ENCODE peak calls at places on chromosomes 1 and 21, in four cellular contexts. Y is right lobe of liver, O is IMR-90, D is Peyer's patch. E is an unnamed sample.

GRCh38 chr1:58896211-58897183 is 112.7 kb upstream of the JUN start:
- DNase-seq in D (peak; percentile 87), O (no peak), Y (no peak), E (no peak)

GRCh38 chr1:203273869-203274602 is 31.3 kb upstream of the BTG2 start:
- DNase-seq in O (no peak), Y (no peak), D (no peak), E (peak; percentile 89)

GRCh38 chr1:77412794-77413530 is 131.1 kb downstream of the AK5 start:
- DNase-seq in O (no peak), Y (no peak), D (no peak), E (no peak)

GRCh38 chr1:220787069-220787614 is 429 bp downstream of the MTARC1 start:
- DNase-seq in O (no peak), Y (peak; percentile 89), D (peak; percentile 76), E (no peak)

GRCh38 chr1:113252166-113252565 is 138.1 kb upstream of the MAGI3 start:
- DNase-seq in Y (no peak), O (no peak), D (no peak), E (no peak)

GRCh38 chr1:185412385-185413074 is 95.5 kb upstream of the IVNS1ABP start:
- DNase-seq in Y (no peak), O (no peak), D (peak; percentile 65), E (no peak)

GRCh38 chr1:52444465-52444864 is 40.1 kb downstream of the PRPF38A start:
- DNase-seq in D (no peak), Y (no peak), O (no peak), E (no peak)

GRCh38 chr1:12692967-12693782 is 22.7 kb upstream of the AADACL3 start:
- DNase-seq in O (no peak), Y (no peak), D (no peak), E (no peak)

DNA sequence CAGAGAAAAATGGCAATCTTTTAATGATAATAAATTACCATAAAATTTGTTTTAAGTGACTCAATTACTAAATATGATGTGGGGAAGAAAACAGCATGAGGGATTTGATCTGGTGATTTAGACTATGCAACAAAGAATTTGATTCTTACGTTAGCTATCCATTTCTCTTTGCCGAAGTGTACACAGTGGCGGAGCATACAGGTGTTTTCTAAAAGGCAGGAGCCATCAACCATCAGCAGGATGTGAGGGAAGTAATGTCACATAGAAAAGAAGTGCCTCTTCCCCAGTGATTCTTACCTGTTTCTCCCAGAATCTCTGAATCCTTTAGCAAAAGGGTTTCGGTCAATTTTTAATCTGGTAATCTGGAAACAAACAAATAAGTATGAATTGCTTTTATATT is 74.3 kb downstream of the TBX15 start:
- DNase-seq in Y (no peak), O (no peak), D (no peak), E (no peak)
- H3K27ac ChIP-seq in Y (peak overlapping the region; percentile 66), O (no peak overlapping the region), D (no peak overlapping the region), E (no peak overlapping the region)

DNA sequence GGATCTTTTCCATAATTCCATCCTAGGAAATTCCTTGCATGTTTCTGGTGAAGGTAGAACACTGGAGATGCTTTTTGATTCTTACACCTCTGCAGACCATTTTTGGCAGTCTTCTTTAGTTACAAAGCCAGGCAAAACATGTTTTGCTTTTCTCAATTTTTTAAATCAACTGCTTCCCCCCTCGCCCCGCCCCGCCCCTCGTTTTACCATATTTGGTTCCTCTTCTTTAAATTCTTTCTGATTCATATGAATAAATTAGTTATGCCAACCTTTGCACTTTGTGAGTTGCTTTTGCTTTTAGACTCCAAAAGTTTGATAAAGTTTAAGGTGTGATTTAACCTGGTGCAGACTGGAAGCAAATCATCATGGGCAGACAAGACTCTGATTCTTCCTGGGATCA is 78.8 kb upstream of the AK4 start:
- DNase-seq in O (no peak), D (no peak), Y (no peak), E (no peak)
- H3K4me3 ChIP-seq in O (no peak overlapping the region), D (peak overlapping the region; percentile 94), Y (peak overlapping the region; percentile 76), E (no peak overlapping the region)

GRCh38 chr21:37393786-37394185 is 27.2 kb downstream of the DYRK1A start:
- DNase-seq in Y (no peak), D (no peak), O (no peak), E (no peak)

GRCh38 chr21:37396855-37397254 is 30.3 kb downstream of the DYRK1A start:
- DNase-seq in Y (no peak), D (no peak), O (no peak), E (no peak)

GRCh38 chr21:37402251-37402867 is 35.8 kb downstream of the DYRK1A start:
- DNase-seq in O (no peak), Y (no peak), D (no peak), E (no peak)

GRCh38 chr21:37393030-37393429 is 26.5 kb downstream of the DYRK1A start:
- DNase-seq in O (no peak), D (no peak), Y (no peak), E (no peak)

GRCh38 chr21:37398697-37399096 is 32.1 kb downstream of the DYRK1A start:
- DNase-seq in D (no peak), Y (no peak), O (no peak), E (no peak)
- H3K4me1 ChIP-seq in D (no peaks in the 10 kb centered on the region), Y (no peaks in the 10 kb centered on the region), O (peaks cover 1% of the 10 kb centered on the region), E (peaks cover 11% of the 10 kb centered on the region)

DNA sequence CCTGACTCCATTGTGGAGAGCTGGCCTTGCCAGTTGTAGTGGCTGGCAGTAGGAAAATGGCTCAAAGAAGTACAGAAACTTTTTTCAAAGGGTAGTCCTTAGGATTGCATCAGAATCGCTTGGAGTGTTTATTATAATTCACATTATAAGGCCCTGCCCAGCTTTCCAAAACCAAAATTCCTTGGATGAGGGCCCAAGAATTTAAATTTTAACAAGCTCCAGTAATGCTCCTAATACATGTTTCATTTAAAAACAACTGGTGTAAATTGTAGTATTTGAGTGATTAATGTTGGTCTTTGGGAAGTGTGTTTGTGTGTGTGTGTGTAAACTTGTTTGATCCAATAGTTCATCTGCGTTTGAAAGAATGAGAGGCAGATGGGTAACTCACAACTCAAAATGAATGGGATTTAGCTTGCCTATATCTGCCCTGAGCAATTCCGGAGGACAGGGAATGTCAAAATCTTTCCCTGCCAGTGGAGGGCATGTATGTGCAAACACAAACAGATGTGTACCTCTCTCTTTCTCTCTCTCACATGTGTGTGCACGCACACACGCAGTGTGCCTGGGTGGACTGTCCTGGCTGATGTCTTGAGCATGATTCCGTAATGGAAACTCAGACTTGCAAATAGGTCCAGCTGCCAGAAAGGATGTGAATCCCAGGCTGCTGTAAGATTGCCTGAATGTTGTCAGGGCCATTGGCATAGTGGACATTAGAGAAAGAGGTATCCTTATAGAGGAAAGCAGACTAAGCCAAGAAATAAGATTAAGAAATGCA is 293.1 kb downstream of the LMX1A start:
- DNase-seq in O (no peak), Y (no peak), D (no peak), E (no peak)
- H3K27ac ChIP-seq in O (no peak overlapping the region), Y (no peak overlapping the region), D (no peak overlapping the region), E (no peak overlapping the region)

GRCh38 chr1:17280436-17280835 is 27.6 kb upstream of the PADI4 start:
- DNase-seq in D (peak; percentile 35), O (no peak), Y (no peak), E (no peak)

GRCh38 chr1:17282836-17283235 is 25.2 kb upstream of the PADI4 start:
- DNase-seq in O (no peak), Y (no peak), D (peak; percentile 13), E (no peak)

GRCh38 chr1:17279001-17279830 is 28.8 kb upstream of the PADI4 start:
- DNase-seq in O (no peak), Y (no peak), D (peak; percentile 8), E (no peak)

GRCh38 chr1:17281775-17282181 is 26.2 kb upstream of the PADI4 start:
- DNase-seq in D (peak; percentile 35), Y (no peak), O (no peak), E (no peak)

GRCh38 chr1:17280894-17281293 is 27.1 kb upstream of the PADI4 start:
- DNase-seq in Y (no peak), D (no peak), O (no peak), E (no peak)
- H3K4me3 ChIP-seq in Y (no peak overlapping the region), D (no peak overlapping the region), O (no peak overlapping the region), E (no peak overlapping the region)

GRCh38 chr1:181106022-181106312 is 17.5 kb downstream of the IER5 start:
- DNase-seq in O (no peak), Y (no peak), D (no peak), E (no peak)

GRCh38 chr1:181104042-181104789 is 15.7 kb downstream of the IER5 start:
- DNase-seq in O (no peak), D (no peak), Y (no peak), E (no peak)

GRCh38 chr1:181104790-181105133 is 16.3 kb downstream of the IER5 start:
- DNase-seq in D (no peak), Y (no peak), O (no peak), E (no peak)

GRCh38 chr1:181106479-181106878 is 18.0 kb downstream of the IER5 start:
- DNase-seq in Y (no peak), D (no peak), O (no peak), E (no peak)

GRCh38 chr1:181105134-181106021 is 16.9 kb downstream of the IER5 start:
- DNase-seq in D (peak; percentile 94), Y (peak; percentile 98), O (peak; percentile 83), E (peak; percentile 97)
- H3K4me1 ChIP-seq in D (no peaks in the 10 kb centered on the region), Y (no peaks in the 10 kb centered on the region), O (peaks cover 30% of the 10 kb centered on the region), E (no peaks in the 10 kb centered on the region)

DNA sequence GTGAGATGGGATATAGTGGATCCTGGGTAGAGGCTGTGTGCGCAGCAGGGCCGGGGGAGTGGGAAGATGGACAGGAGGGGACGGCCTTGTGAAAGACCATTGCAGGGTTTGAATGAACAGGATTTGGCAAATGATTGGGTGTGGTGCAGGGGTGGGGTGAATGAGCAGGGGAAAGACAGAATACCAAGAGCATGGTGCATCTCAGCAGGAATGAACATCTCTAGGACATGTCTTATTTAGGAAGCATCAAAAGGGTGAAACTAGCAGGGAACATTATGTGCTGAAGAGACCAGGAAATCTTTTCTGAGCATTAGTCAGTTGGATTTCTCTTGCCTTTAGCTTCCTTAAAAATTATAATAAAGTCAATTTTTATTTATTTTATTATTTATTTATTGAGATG is 60.6 kb upstream of the SLC2A1 start:
- DNase-seq in D (no peak), O (no peak), Y (no peak), E (peak; percentile 6)
- H3K27ac ChIP-seq in D (no peak overlapping the region), O (no peak overlapping the region), Y (no peak overlapping the region), E (no peak overlapping the region)

GRCh38 chr1:15322648-15323350 is 75.8 kb downstream of the FHAD1 start:
- DNase-seq in Y (peak; percentile 62), O (no peak), D (peak; percentile 89), E (no peak)
- H3K4me3 ChIP-seq in Y (no peak overlapping the region), O (no peak overlapping the region), D (peak overlapping the region; percentile 24), E (no peak overlapping the region)

DNA sequence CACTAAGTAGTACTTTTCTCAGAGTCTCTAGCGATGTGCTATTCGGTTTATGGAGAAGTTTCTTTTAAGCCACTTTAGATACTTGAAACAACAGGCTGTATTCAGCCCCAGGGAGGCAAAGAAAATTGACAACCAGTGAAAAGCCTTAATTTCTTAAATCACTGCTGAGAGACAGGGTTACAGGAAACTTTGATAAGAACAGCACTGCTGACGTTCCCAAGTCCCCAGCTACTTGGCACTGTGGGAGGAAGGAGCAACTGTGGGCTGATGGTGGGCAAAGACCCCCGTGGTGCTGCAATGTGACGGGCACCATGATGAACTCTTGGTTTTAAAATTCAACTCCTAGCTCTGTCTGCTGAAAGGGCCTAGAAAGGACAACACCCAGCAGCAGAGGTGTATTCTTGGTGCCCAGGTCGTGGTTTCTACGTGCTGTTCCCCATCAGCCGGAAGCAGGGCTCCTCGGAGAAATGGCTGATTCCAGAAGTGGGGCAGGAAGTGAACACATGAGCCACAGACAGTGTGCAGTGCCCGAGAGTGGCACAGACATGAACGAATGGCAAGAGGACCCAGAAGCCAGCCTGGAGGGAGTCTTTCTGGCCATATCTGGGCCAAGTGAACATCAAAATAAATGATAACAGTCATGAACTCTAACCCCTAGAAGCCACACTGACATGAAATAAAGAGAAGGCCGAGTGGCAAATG is 5.3 kb downstream of the PTTG1IP start:
- DNase-seq in D (peak; percentile 15), O (no peak), Y (no peak), E (peak; percentile 67)
- H3K4me1 ChIP-seq in D (peaks cover 4% of the 10 kb centered on the region), O (peaks cover 41% of the 10 kb centered on the region), Y (no peaks in the 10 kb centered on the region), E (peaks cover 4% of the 10 kb centered on the region)

GRCh38 chr1:153916297-153916696 is 6.5 kb downstream of the GATAD2B start:
- DNase-seq in Y (no peak), O (no peak), D (no peak), E (no peak)
- H3K27ac ChIP-seq in Y (no peak overlapping the region), O (no peak overlapping the region), D (no peak overlapping the region), E (no peak overlapping the region)

E was measured in aorta.